ENCODE peak calls at places on chromosomes 6 and 20, in five cellular contexts. O is posterior cingulate gyrus, A is nucleus accumbens, G is lung microvascular endothelial cell, S is adipocyte. D is an unnamed sample.

GRCh38 chr6:170180671-170181337 is 110.1 kb downstream of the DLL1 start:
- DNase-seq in S (no peak), A (no peak), G (no peak), O (no peak), D (no peak)

GRCh38 chr6:149212202-149212601 is 105.3 kb upstream of the TAB2 start:
- DNase-seq in A (peak; percentile 50), O (no peak), G (no peak), S (no peak), D (no peak)

GRCh38 chr6:121897337-121897760 is 461.9 kb downstream of the GJA1 start:
- DNase-seq in A (no peak), O (no peak), G (no peak), S (peak; percentile 37), D (no peak)

GRCh38 chr6:139659711-139660110 is 285.3 kb upstream of the CITED2 start:
- DNase-seq in S (no peak), A (no peak), O (no peak), G (no peak), D (no peak)

GRCh38 chr20:17568972-17569471 is 853 bp upstream of the DSTN start:
- DNase-seq in O (peak; percentile 55), A (peak; percentile 49), G (peak; percentile 98), S (peak; percentile 98), D (peak; percentile 89)

GRCh38 chr20:48679603-48680002 is 148.2 kb downstream of the PREX1 start:
- DNase-seq in O (no peak), G (no peak), S (no peak), A (no peak), D (no peak)

GRCh38 chr6:152750694-152751093 is at the start of gene VIP:
- DNase-seq in G (peak; percentile 52), A (no peak), O (no peak), S (peak; percentile 59), D (no peak)

GRCh38 chr6:148175511-148176188 is 167.0 kb upstream of the SASH1 start:
- DNase-seq in S (no peak), A (no peak), O (no peak), G (peak; percentile 14), D (no peak)

GRCh38 chr20:58781138-58781537 is 69.6 kb downstream of the GNAS-AS1 start:
- DNase-seq in S (no peak), O (no peak), A (no peak), G (no peak), D (no peak)

GRCh38 chr20:16292227-16292626 is 281.0 kb downstream of the KIF16B start:
- DNase-seq in O (no peak), S (peak; percentile 50), G (no peak), A (no peak), D (no peak)

GRCh38 chr6:116158641-116159040 is 32.7 kb upstream of the COL10A1 start:
- DNase-seq in O (no peak), G (no peak), S (peak; percentile 24), A (no peak), D (no peak)

GRCh38 chr6:44335631-44336030 is 6.8 kb upstream of the SPATS1 start:
- DNase-seq in A (no peak), O (no peak), S (no peak), G (no peak), D (no peak)

GRCh38 chr20:61719691-61720347 is 345.9 kb downstream of the TAF4 start:
- DNase-seq in G (no peak), A (no peak), S (no peak), O (no peak), D (no peak)

GRCh38 chr20:19257865-19258264 is 45.4 kb downstream of the SLC24A3 start:
- DNase-seq in A (no peak), O (no peak), G (no peak), S (no peak), D (no peak)

GRCh38 chr6:139547082-139547776 is 172.8 kb upstream of the CITED2 start:
- DNase-seq in S (no peak), G (peak; percentile 22), A (no peak), O (no peak), D (no peak)

GRCh38 chr6:150934380-150934779 is 68.9 kb downstream of the MTHFD1L start:
- DNase-seq in O (no peak), G (peak; percentile 29), A (no peak), S (peak; percentile 56), D (no peak)

GRCh38 chr6:6686748-6687601 is 98.5 kb downstream of the LY86 start:
- DNase-seq in G (peak; percentile 94), S (peak; percentile 39), O (peak; percentile 30), A (no peak), D (peak; percentile 94)

GRCh38 chr6:121274896-121275295 is 59.4 kb downstream of the TBC1D32 start:
- DNase-seq in G (no peak), O (no peak), S (peak; percentile 63), A (no peak), D (no peak)

GRCh38 chr6:2622683-2623082 is 128.0 kb downstream of the MYLK4 start:
- DNase-seq in O (no peak), A (no peak), S (no peak), G (no peak), D (no peak)

GRCh38 chr6:167998206-167998605 is 735 bp downstream of the KIF25 start:
- DNase-seq in A (no peak), O (no peak), G (no peak), S (no peak), D (no peak)

GRCh38 chr20:35166242-35166830 is 5.5 kb upstream of the PROCR start:
- DNase-seq in G (peak; percentile 91), O (no peak), A (peak; percentile 10), S (no peak), D (peak; percentile 81)

GRCh38 chr6:72554203-72554564 is 67.7 kb upstream of the KCNQ5 start:
- DNase-seq in O (no peak), S (peak; percentile 62), G (no peak), A (no peak), D (no peak)

GRCh38 chr6:20092071-20092566 is 120.2 kb downstream of the MBOAT1 start:
- DNase-seq in S (peak; percentile 73), G (peak; percentile 58), A (no peak), O (no peak), D (no peak)

GRCh38 chr20:23048283-23049200 is 930 bp downstream of the THBD start:
- DNase-seq in O (peak; percentile 19), A (no peak), S (peak; percentile 56), G (peak; percentile 82), D (peak; percentile 87)

GRCh38 chr6:163352011-163352685 is 62.4 kb upstream of the QKI start:
- DNase-seq in A (peak; percentile 67), O (no peak), G (no peak), S (no peak), D (no peak)

GRCh38 chr6:113281014-113281810 is 575.9 kb upstream of the MARCKS start:
- DNase-seq in A (no peak), O (no peak), S (peak; percentile 42), G (no peak), D (no peak)

GRCh38 chr20:33915726-33916331 is 77.9 kb upstream of the RALY start:
- DNase-seq in A (no peak), S (no peak), G (peak; percentile 10), O (no peak), D (peak; percentile 64)

GRCh38 chr6:52994031-52994788 is 874 bp downstream of the GSTA4 start:
- DNase-seq in O (peak; percentile 37), S (peak; percentile 64), A (peak; percentile 63), G (peak; percentile 49), D (no peak)

GRCh38 chr6:54071941-54072340 is 39.3 kb upstream of the MLIP start:
- DNase-seq in A (no peak), S (no peak), G (no peak), O (no peak), D (no peak)

GRCh38 chr6:25886066-25886465 is 12.0 kb upstream of the SLC17A3 start:
- DNase-seq in A (no peak), S (no peak), O (no peak), G (no peak), D (no peak)

D was measured in Right ventricle myocardium superior.